ENCODE peak calls at places on chromosomes 4 and X, in nine cellular contexts. I is small intestine; H is right lobe of liver; K is CD8-positive, alpha-beta memory T cell; F is mesendoderm; J is upper lobe of right lung; Y is astrocyte; D is ascending aorta; C is ovary. R is an unnamed sample.

GRCh38 chrX:133490955-133491354 is 75.7 kb upstream of the GPC4 start:
- DNase-seq in Y (no peak), I (no peak), K (no peak), J (no peak), F (no peak), H (no peak), C (no peak), D (no peak), R (no peak)

GRCh38 chr4:155802573-155802972 is 43.8 kb downstream of the GUCY1B1 start:
- DNase-seq in D (no peak), J (no peak), Y (peak; percentile 47), I (no peak), K (no peak), F (no peak), H (no peak), C (no peak), R (no peak)

GRCh38 chr4:28555851-28556250 is 1695.2 kb downstream of the STIM2 start:
- DNase-seq in K (no peak), H (no peak), J (no peak), F (no peak), D (no peak), Y (no peak), C (no peak), I (no peak), R (no peak)

GRCh38 chrX:18748499-18748898 is 41.1 kb downstream of the PPEF1 start:
- DNase-seq in C (no peak), H (no peak), Y (no peak), D (no peak), J (no peak), K (no peak), I (no peak), F (no peak), R (no peak)

GRCh38 chrX:3550160-3550765 is 163.2 kb downstream of the PRKX start:
- DNase-seq in I (peak; percentile 53), D (no peak), K (no peak), J (no peak), C (no peak), F (peak; percentile 55), Y (no peak), H (no peak), R (no peak)

GRCh38 chr4:1711055-1711905 is 839 bp downstream of the SLBP start:
- DNase-seq in D (peak; percentile 31), Y (peak; percentile 37), H (peak; percentile 73), F (peak; percentile 54), J (peak; percentile 76), I (peak; percentile 57), K (peak; percentile 27), C (peak; percentile 61), R (no peak)

GRCh38 chr4:76194325-76194724 is 19.3 kb downstream of the SCARB2 start:
- DNase-seq in D (no peak), C (no peak), I (peak; percentile 78), F (no peak), Y (peak; percentile 98), K (no peak), J (no peak), H (no peak), R (no peak)

GRCh38 chrX:53045002-53045401 is 3.6 kb upstream of the GPR173 start:
- DNase-seq in F (no peak), K (no peak), I (no peak), Y (no peak), J (no peak), D (no peak), H (no peak), C (no peak), R (no peak)

GRCh38 chr4:75289843-75290616 is 224.2 kb downstream of the RCHY1 start:
- DNase-seq in K (no peak), F (peak; percentile 85), I (peak; percentile 10), D (no peak), C (no peak), J (no peak), H (no peak), Y (no peak), R (no peak)

GRCh38 chr4:130043796-130044195 is 947.8 kb downstream of the C4orf33 start:
- DNase-seq in D (no peak), J (no peak), H (no peak), F (no peak), I (no peak), K (no peak), C (no peak), Y (no peak), R (no peak)

GRCh38 chr4:155762351-155762750 is 3.5 kb downstream of the GUCY1B1 start:
- DNase-seq in F (no peak), Y (no peak), C (no peak), D (no peak), K (no peak), I (no peak), H (no peak), J (no peak), R (no peak)

GRCh38 chrX:10749113-10749512 is 128.7 kb upstream of the MID1 start:
- DNase-seq in J (no peak), D (no peak), H (no peak), K (no peak), C (no peak), F (no peak), I (no peak), Y (peak; percentile 38), R (no peak)

GRCh38 chrX:97211070-97211469 is 327.4 kb downstream of the RPA4 start:
- DNase-seq in Y (no peak), I (no peak), H (no peak), F (no peak), J (no peak), D (no peak), C (no peak), K (no peak), R (no peak)

GRCh38 chrX:132853040-132853439 is 105.4 kb downstream of the HS6ST2 start:
- DNase-seq in C (no peak), F (no peak), Y (no peak), D (no peak), J (no peak), K (no peak), H (no peak), I (no peak), R (no peak)

DNA sequence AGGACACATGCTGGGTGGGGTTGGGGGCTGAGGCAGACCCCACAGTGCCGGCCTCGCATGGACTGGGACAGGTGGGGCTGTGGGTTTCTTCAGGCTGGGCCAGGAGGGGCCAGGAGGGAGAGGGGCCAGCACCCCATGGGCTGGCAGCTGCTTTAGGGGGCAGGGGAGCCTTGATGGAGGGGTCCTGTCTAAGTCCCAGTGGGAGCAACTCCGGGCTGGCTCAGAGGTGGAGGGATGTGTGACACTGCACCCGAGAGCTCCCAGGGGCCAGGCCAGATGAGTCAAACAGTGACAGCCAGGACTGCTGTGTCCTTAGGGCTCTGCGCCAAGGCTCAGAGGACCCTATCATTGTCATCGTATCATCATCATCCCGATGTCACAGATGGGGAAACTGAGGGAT is 4.4 kb upstream of the ABLIM2 start:
- DNase-seq in J (no peak), I (no peak), D (no peak), Y (no peak), K (no peak), H (no peak), F (no peak), C (no peak), R (no peak)
- H3K4me1 ChIP-seq in J (peaks cover 8% of the 10 kb centered on the region), I (no peaks in the 10 kb centered on the region), D (peaks cover 13% of the 10 kb centered on the region), Y (peaks cover 4% of the 10 kb centered on the region), K (peaks cover 8% of the 10 kb centered on the region), H (no peaks in the 10 kb centered on the region), F (peaks cover 1% of the 10 kb centered on the region), C (peaks cover 3% of the 10 kb centered on the region), R (peaks cover 19% of the 10 kb centered on the region)

GRCh38 chr4:183969596-183969995 is 64.5 kb downstream of the STOX2 start:
- DNase-seq in K (no peak), J (no peak), I (no peak), H (no peak), Y (no peak), D (no peak), F (no peak), C (no peak), R (no peak)
- H3K4me1 ChIP-seq in K (no peaks in the 10 kb centered on the region), J (no peaks in the 10 kb centered on the region), I (no peaks in the 10 kb centered on the region), H (no peaks in the 10 kb centered on the region), Y (no peaks in the 10 kb centered on the region), D (no peaks in the 10 kb centered on the region), F (no peaks in the 10 kb centered on the region), C (no peaks in the 10 kb centered on the region), R (no peaks in the 10 kb centered on the region)

GRCh38 chr4:109434007-109434792 is 585 bp downstream of the SEC24B start:
- DNase-seq in D (no peak), F (peak; percentile 52), C (peak; percentile 60), H (peak; percentile 71), J (peak; percentile 78), Y (peak; percentile 13), I (peak; percentile 24), K (peak; percentile 5), R (no peak)

GRCh38 chr4:109433281-109434006 is at the start of gene SEC24B:
- DNase-seq in J (peak; percentile 97), Y (peak; percentile 57), C (peak; percentile 86), F (peak; percentile 90), I (peak; percentile 89), K (peak; percentile 88), H (peak; percentile 96), D (peak; percentile 64), R (no peak)

GRCh38 chr4:109436504-109436903 is 2.9 kb downstream of the SEC24B start:
- DNase-seq in I (peak; percentile 20), J (no peak), F (peak; percentile 22), H (no peak), C (no peak), D (no peak), K (no peak), Y (no peak), R (no peak)

GRCh38 chr4:109434793-109435080 is 1.1 kb downstream of the SEC24B start:
- DNase-seq in K (no peak), F (no peak), C (no peak), H (no peak), Y (peak; percentile 54), I (no peak), J (no peak), D (no peak), R (no peak)

DNA sequence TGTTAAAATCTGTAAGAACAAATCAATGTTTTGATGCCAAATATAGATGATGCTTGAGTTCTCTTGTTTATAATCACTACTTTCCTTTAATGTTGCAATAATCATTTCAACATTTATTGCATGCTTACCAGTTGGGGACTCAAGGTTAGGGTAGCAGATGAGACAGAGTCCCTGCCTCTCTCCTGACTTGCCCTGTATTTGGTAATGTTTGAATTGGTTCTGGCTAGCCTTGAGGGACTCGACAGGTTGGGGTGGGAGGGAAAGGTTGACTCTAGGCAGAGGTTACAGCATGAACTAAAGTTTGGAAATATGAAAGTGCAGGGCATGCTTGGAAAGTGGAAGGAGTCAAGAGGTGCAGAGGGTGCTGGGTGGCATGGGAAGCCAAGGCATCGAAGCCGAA is 2.0 kb downstream of the SEC24B start:
- DNase-seq in D (no peak), C (no peak), J (no peak), K (no peak), Y (no peak), I (no peak), F (no peak), H (peak; percentile 75), R (no peak)
- H3K4me1 ChIP-seq in D (peaks cover 3% of the 10 kb centered on the region), C (peaks cover 11% of the 10 kb centered on the region), J (peaks cover 44% of the 10 kb centered on the region), K (peaks cover 65% of the 10 kb centered on the region), Y (peaks cover 7% of the 10 kb centered on the region), I (peaks cover 6% of the 10 kb centered on the region), F (peaks cover 12% of the 10 kb centered on the region), H (peaks cover 32% of the 10 kb centered on the region), R (peaks cover 70% of the 10 kb centered on the region)

GRCh38 chr4:62899607-62900364 is 1509.5 kb downstream of the TECRL start:
- DNase-seq in F (no peak), Y (peak; percentile 42), I (no peak), K (no peak), H (no peak), C (no peak), D (no peak), J (no peak), R (no peak)
- H3K4me1 ChIP-seq in F (no peaks in the 10 kb centered on the region), Y (no peaks in the 10 kb centered on the region), I (no peaks in the 10 kb centered on the region), K (no peaks in the 10 kb centered on the region), H (no peaks in the 10 kb centered on the region), C (no peaks in the 10 kb centered on the region), D (no peaks in the 10 kb centered on the region), J (no peaks in the 10 kb centered on the region), R (no peaks in the 10 kb centered on the region)

GRCh38 chrX:13476384-13476783 is 93.0 kb upstream of the EGFL6 start:
- DNase-seq in I (no peak), Y (no peak), F (no peak), J (no peak), C (no peak), D (no peak), K (no peak), H (no peak), R (no peak)
- H3K4me1 ChIP-seq in I (no peaks in the 10 kb centered on the region), Y (peaks cover 11% of the 10 kb centered on the region), F (no peaks in the 10 kb centered on the region), J (no peaks in the 10 kb centered on the region), C (no peaks in the 10 kb centered on the region), D (no peaks in the 10 kb centered on the region), K (peaks cover 16% of the 10 kb centered on the region), H (no peaks in the 10 kb centered on the region), R (no peaks in the 10 kb centered on the region)

R was measured in vagina.